ENCODE peak calls at places on chromosomes 3 and 15, in ten cellular contexts. L, G, Y, X, W, S, E, C, P and K are unnamed samples.

GRCh38 chr3:65436580-65436979 is 602.1 kb downstream of the MAGI1 start:
- DNase-seq in L (peak; percentile 14), G (no peak), Y (peak; percentile 20), X (no peak), W (no peak), S (peak; percentile 17), E (no peak), C (no peak), P (no peak), K (no peak)

GRCh38 chr15:57741089-57741488 is 34.6 kb downstream of the POLR2M start:
- DNase-seq in L (no peak), G (no peak), Y (no peak), X (no peak), W (no peak), S (no peak), E (no peak), C (no peak), P (no peak), K (no peak)

GRCh38 chr3:67045711-67046465 is 47.8 kb downstream of the KBTBD8 start:
- DNase-seq in L (peak; percentile 21), G (no peak), Y (no peak), X (no peak), W (no peak), S (no peak), E (no peak), C (no peak), P (no peak), K (no peak)

GRCh38 chr3:190361791-190362190 is 26.2 kb upstream of the CLDN16 start:
- DNase-seq in L (no peak), G (no peak), Y (no peak), X (no peak), W (no peak), S (no peak), E (no peak), C (no peak), P (no peak), K (no peak)

GRCh38 chr15:101522621-101523559 is 33.4 kb upstream of the PCSK6 start:
- DNase-seq in L (no peak), G (peak; percentile 44), Y (no peak), X (no peak), W (no peak), S (no peak), E (no peak), C (no peak), P (no peak), K (no peak)

GRCh38 chr3:197366301-197367044 is 68.1 kb upstream of the DLG1 start:
- DNase-seq in L (no peak), G (no peak), Y (no peak), X (no peak), W (no peak), S (no peak), E (no peak), C (no peak), P (no peak), K (no peak)

GRCh38 chr15:45268135-45268534 is 16.1 kb downstream of the SLC28A2 start:
- DNase-seq in L (peak; percentile 20), G (no peak), Y (no peak), X (peak; percentile 36), W (no peak), S (no peak), E (no peak), C (peak; percentile 59), P (no peak), K (no peak)

GRCh38 chr15:62164500-62165028 is 521 bp downstream of the C2CD4B start:
- DNase-seq in L (peak; percentile 1), G (no peak), Y (peak; percentile 47), X (peak; percentile 48), W (no peak), S (no peak), E (no peak), C (no peak), P (no peak), K (no peak)

GRCh38 chr3:36795622-36796021 is 31.3 kb upstream of the DCLK3 start:
- DNase-seq in L (no peak), G (no peak), Y (no peak), X (no peak), W (no peak), S (no peak), E (no peak), C (no peak), P (no peak), K (no peak)

GRCh38 chr3:123143669-123144411 is 57.9 kb upstream of the SEC22A start:
- DNase-seq in L (no peak), G (no peak), Y (no peak), X (peak; percentile 24), W (no peak), S (peak; percentile 74), E (no peak), C (peak; percentile 56), P (no peak), K (peak; percentile 17)

GRCh38 chr3:129627350-129628168 is 21.1 kb upstream of the PLXND1 start:
- DNase-seq in L (peak; percentile 86), G (peak; percentile 80), Y (peak; percentile 93), X (peak; percentile 72), W (peak; percentile 83), S (peak; percentile 91), E (no peak), C (peak; percentile 72), P (peak; percentile 55), K (peak; percentile 76)

DNA sequence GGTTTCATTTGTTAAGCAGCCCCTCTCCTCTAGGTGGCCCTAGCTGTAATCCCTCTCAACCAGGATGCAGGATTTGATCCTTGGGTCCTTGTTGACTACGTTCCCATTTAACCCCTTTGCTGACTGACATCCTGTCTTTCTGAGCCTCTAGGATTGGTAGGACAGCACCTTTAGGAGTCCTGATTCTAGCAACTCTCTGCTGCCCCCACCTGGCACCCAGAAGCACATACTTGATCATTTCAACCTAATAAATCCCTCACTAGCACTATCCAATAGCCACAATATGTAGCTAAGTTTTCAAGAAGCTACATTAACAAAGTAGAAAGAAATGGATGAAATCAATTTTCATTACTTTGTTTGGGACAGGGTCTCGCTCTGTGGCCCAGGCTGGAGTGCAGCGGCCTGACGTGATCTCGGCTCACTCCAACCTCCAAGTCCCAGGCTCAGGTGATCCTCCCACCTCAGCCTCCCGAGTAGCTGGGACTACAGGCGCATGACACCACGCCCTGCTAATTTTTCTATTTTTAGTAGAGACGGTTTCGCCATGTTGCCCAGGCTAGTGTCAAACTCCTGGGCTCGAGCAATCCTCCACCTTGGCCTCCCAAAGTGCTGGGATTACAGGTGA is 28.3 kb downstream of the RSL24D1 start:
- DNase-seq in L (peak; percentile 85), G (peak; percentile 54), Y (peak; percentile 81), X (peak; percentile 57), W (peak; percentile 24), S (peak; percentile 84), E (peak; percentile 8), C (peak; percentile 56), P (peak; percentile 28), K (peak; percentile 56)
- H3K4me3 ChIP-seq in L (no peak overlapping the region), G (no peak overlapping the region), Y (no peak overlapping the region), X (no peak overlapping the region), W (no peak overlapping the region), S (no peak overlapping the region), E (no peak overlapping the region), C (no peak overlapping the region), P (no peak overlapping the region), K (no peak overlapping the region)

GRCh38 chr15:55234800-55235104 is 38.0 kb upstream of the RSL24D1 start:
- DNase-seq in L (no peak), G (no peak), Y (no peak), X (no peak), W (no peak), S (no peak), E (no peak), C (no peak), P (no peak), K (no peak)

GRCh38 chr15:55240125-55240760 is 43.5 kb upstream of the RSL24D1 start:
- DNase-seq in L (no peak), G (no peak), Y (no peak), X (no peak), W (no peak), S (no peak), E (no peak), C (no peak), P (no peak), K (no peak)

GRCh38 chr15:55239440-55240124 is 42.8 kb upstream of the RSL24D1 start:
- DNase-seq in L (no peak), G (no peak), Y (no peak), X (no peak), W (no peak), S (no peak), E (no peak), C (no peak), P (no peak), K (no peak)

GRCh38 chr15:55235637-55236036 is 38.9 kb upstream of the RSL24D1 start:
- DNase-seq in L (no peak), G (no peak), Y (no peak), X (no peak), W (no peak), S (no peak), E (no peak), C (no peak), P (no peak), K (no peak)

GRCh38 chr15:55237219-55238130 is 40.7 kb upstream of the RSL24D1 start:
- DNase-seq in L (no peak), G (no peak), Y (peak; percentile 37), X (no peak), W (no peak), S (peak; percentile 45), E (no peak), C (no peak), P (no peak), K (no peak)
- TF ChIP-seq CTCF in L (no peak), G (no peak), Y (no peak), X (no peak), W (no peak), S (no peak), E (no peak), C (no peak), P (no peak), K (no peak)

DNA sequence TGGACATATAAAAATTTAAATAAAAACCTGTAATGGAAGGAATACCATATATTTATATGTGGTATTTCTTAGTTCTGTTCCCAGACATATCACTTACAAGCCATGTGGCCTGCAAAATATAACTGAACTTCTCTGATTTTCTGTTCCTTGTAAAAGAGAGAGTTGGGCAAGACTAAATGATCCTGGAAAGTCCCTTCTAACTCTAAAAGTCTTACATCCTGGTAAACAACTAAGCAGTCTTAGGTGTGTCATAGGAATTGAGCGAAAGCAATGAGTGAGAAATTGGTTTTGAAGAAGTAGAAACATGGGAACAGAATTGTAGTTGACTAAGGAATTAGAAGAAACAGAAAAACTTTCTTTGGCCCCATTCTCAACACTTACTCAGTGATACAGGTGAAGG is 25.3 kb upstream of the IL20RB start:
- DNase-seq in L (peak; percentile 40), G (no peak), Y (peak; percentile 59), X (no peak), W (no peak), S (peak; percentile 74), E (no peak), C (no peak), P (no peak), K (no peak)
- H3K4me3 ChIP-seq in L (no peak overlapping the region), G (no peak overlapping the region), Y (no peak overlapping the region), X (no peak overlapping the region), W (no peak overlapping the region), S (no peak overlapping the region), E (no peak overlapping the region), C (no peak overlapping the region), P (no peak overlapping the region), K (no peak overlapping the region)

DNA sequence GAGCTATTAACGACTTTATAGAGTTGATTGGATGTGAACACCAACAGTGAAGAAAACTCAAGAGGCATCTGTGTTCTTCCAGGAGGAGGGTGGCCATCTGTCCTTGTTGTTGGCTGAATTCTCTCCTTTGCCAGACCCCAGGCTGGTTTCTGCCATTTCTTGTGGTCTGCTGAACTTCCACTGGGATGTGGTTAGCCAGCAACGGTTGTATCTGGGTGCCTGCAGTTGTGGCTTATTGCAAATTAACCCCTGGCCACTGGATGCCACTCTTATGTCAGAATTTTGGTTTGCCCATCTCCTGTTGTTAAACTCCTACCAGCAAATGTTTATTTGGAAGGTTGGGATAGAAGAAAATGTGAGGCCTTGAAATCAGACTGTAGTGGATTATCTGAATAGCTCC is 163.6 kb upstream of the TBC1D5 start:
- DNase-seq in L (no peak), G (no peak), Y (no peak), X (no peak), W (no peak), S (peak; percentile 1), E (no peak), C (no peak), P (no peak), K (no peak)
- TF ChIP-seq CTCF in L (no peak), G (no peak), Y (no peak), X (no peak), W (no peak), S (no peak), E (no peak), C (no peak), P (no peak), K (no peak)